ENCODE peak calls at places on chromosomes 1 and 21, in seven cellular contexts. O, K, R, T, X, E and G are unnamed samples.

GRCh38 chr1:214280386-214281029 is 451 bp upstream of the SMYD2 start:
- DNase-seq in O (no peak), K (no peak), R (peak; percentile 54), T (no peak), X (peak; percentile 52), E (no peak), G (peak; percentile 21)

GRCh38 chr21:34534522-34534921 is 22.5 kb upstream of the KCNE1 start:
- DNase-seq in O (no peak), K (peak; percentile 67), R (no peak), T (no peak), X (no peak), E (no peak), G (no peak)

GRCh38 chr1:11805454-11806306 is at the start of the genes CLCN6 and MTHFR:
- DNase-seq in O (peak; percentile 92), K (peak; percentile 99), R (peak; percentile 100), T (peak; percentile 98), X (peak; percentile 100), E (peak; percentile 93), G (peak; percentile 98)

GRCh38 chr1:98388431-98388830 is 273.1 kb upstream of the SNX7 start:
- DNase-seq in O (peak; percentile 1), K (no peak), R (no peak), T (peak; percentile 29), X (no peak), E (no peak), G (no peak)

GRCh38 chr1:183432548-183432875 is 14.3 kb upstream of the NMNAT2 start:
- DNase-seq in O (no peak), K (no peak), R (no peak), T (no peak), X (no peak), E (no peak), G (no peak)

GRCh38 chr1:94527447-94528031 is 14.0 kb downstream of the F3 start:
- DNase-seq in O (no peak), K (no peak), R (no peak), T (no peak), X (peak; percentile 49), E (no peak), G (no peak)

GRCh38 chr1:197145451-197146029 is 929 bp downstream of the ASPM start:
- DNase-seq in O (no peak), K (no peak), R (no peak), T (no peak), X (no peak), E (no peak), G (no peak)

GRCh38 chr1:215104283-215104682 is 21.7 kb downstream of the KCNK2 start:
- DNase-seq in O (no peak), K (peak; percentile 68), R (no peak), T (no peak), X (no peak), E (no peak), G (no peak)

GRCh38 chr1:207078578-207079132 is 10.0 kb upstream of the C4BPB start:
- DNase-seq in O (no peak), K (no peak), R (no peak), T (no peak), X (no peak), E (no peak), G (no peak)

GRCh38 chr1:105027838-105028471 is 1278.3 kb downstream of the AMY1C start:
- DNase-seq in O (no peak), K (no peak), R (no peak), T (no peak), X (no peak), E (no peak), G (no peak)

GRCh38 chr1:182080955-182081582 is 19.6 kb upstream of the ZNF648 start:
- DNase-seq in O (peak; percentile 8), K (peak; percentile 56), R (no peak), T (peak; percentile 15), X (no peak), E (no peak), G (no peak)

GRCh38 chr1:3074800-3075199 is 5.8 kb downstream of the PRDM16 start:
- DNase-seq in O (no peak), K (no peak), R (no peak), T (no peak), X (peak; percentile 73), E (no peak), G (no peak)

GRCh38 chr1:205275133-205275532 is 46.4 kb downstream of the NUAK2 start:
- DNase-seq in O (no peak), K (no peak), R (no peak), T (no peak), X (peak; percentile 93), E (no peak), G (no peak)

GRCh38 chr1:170470121-170470520 is 61.8 kb upstream of the GORAB start:
- DNase-seq in O (no peak), K (no peak), R (no peak), T (no peak), X (no peak), E (no peak), G (no peak)

GRCh38 chr1:220137006-220137794 is 43.3 kb downstream of the IARS2 start:
- DNase-seq in O (no peak), K (no peak), R (no peak), T (no peak), X (no peak), E (no peak), G (no peak)

GRCh38 chr1:210554382-210554781 is 225.7 kb downstream of the HHAT start:
- DNase-seq in O (no peak), K (no peak), R (no peak), T (no peak), X (no peak), E (no peak), G (no peak)

GRCh38 chr1:239778221-239778813 is 313.4 kb upstream of the FMN2 start:
- DNase-seq in O (no peak), K (no peak), R (no peak), T (no peak), X (no peak), E (no peak), G (no peak)

GRCh38 chr1:23651069-23651808 is 40.4 kb upstream of the RPL11 start:
- DNase-seq in O (no peak), K (no peak), R (peak; percentile 52), T (no peak), X (peak; percentile 69), E (no peak), G (no peak)

GRCh38 chr1:33030575-33030974 is 6.1 kb downstream of the AK2 start:
- DNase-seq in O (no peak), K (no peak), R (no peak), T (no peak), X (peak; percentile 24), E (no peak), G (no peak)

GRCh38 chr1:228802386-228803221 is 67.3 kb downstream of the RHOU start:
- DNase-seq in O (no peak), K (no peak), R (no peak), T (no peak), X (no peak), E (no peak), G (no peak)

GRCh38 chr1:160171978-160172377 is 18.4 kb upstream of the CASQ1 start:
- DNase-seq in O (no peak), K (no peak), R (no peak), T (no peak), X (no peak), E (no peak), G (no peak)

GRCh38 chr1:70978623-70979022 is 69.0 kb downstream of the PTGER3 start:
- DNase-seq in O (no peak), K (no peak), R (no peak), T (no peak), X (peak; percentile 35), E (no peak), G (no peak)

GRCh38 chr1:224058303-224058702 is 55.6 kb upstream of the FBXO28 start:
- DNase-seq in O (no peak), K (no peak), R (no peak), T (no peak), X (no peak), E (no peak), G (no peak)

GRCh38 chr1:110370827-110371226 is 20.0 kb downstream of the SLC16A4 start:
- DNase-seq in O (no peak), K (no peak), R (no peak), T (no peak), X (no peak), E (no peak), G (no peak)

GRCh38 chr1:93471911-93472310 is 24.0 kb downstream of the FNBP1L start:
- DNase-seq in O (no peak), K (no peak), R (no peak), T (peak; percentile 37), X (no peak), E (no peak), G (no peak)

GRCh38 chr1:36773827-36774541 is 260.3 kb downstream of the GRIK3 start:
- DNase-seq in O (no peak), K (peak; percentile 30), R (no peak), T (no peak), X (no peak), E (no peak), G (no peak)

GRCh38 chr1:224065455-224065854 is 48.5 kb upstream of the FBXO28 start:
- DNase-seq in O (no peak), K (no peak), R (no peak), T (no peak), X (peak; percentile 73), E (no peak), G (no peak)

GRCh38 chr1:84998642-84999280 is 1.8 kb upstream of the MCOLN2 start:
- DNase-seq in O (no peak), K (no peak), R (no peak), T (no peak), X (no peak), E (no peak), G (no peak)

GRCh38 chr1:29548091-29548490 is 311.8 kb downstream of the PTPRU start:
- DNase-seq in O (no peak), K (no peak), R (no peak), T (no peak), X (no peak), E (no peak), G (no peak)

GRCh38 chr1:193539731-193540459 is 353.5 kb upstream of the B3GALT2 start:
- DNase-seq in O (no peak), K (no peak), R (no peak), T (no peak), X (no peak), E (no peak), G (no peak)

GRCh38 chr1:196651637-196652215 is at the start of gene CFH:
- DNase-seq in O (no peak), K (no peak), R (no peak), T (peak; percentile 24), X (no peak), E (no peak), G (no peak)

GRCh38 chr1:234972411-234973191 is 156.0 kb downstream of the TOMM20 start:
- DNase-seq in O (no peak), K (no peak), R (no peak), T (no peak), X (no peak), E (no peak), G (no peak)